ENCODE peak calls at places on chromosomes 11 and 22, in six cellular contexts. One of them, this sample, is unnamed.

GRCh38 chr11:83836883-83837654 is 550.9 kb upstream of the CCDC90B start:
- DNase-seq in IMR-90: peak
- DNase-seq in neuronal stem cell: peak
- DNase-seq in H1: peak
- DNase-seq in mesenchymal stem cell: peak
- DNase-seq in trophoblast cell: peak
- DNase-seq in this sample: peak

GRCh38 chr11:134372961-134373360 is 39.1 kb downstream of the B3GAT1 start:
- DNase-seq in IMR-90: no peak
- DNase-seq in neuronal stem cell: no peak
- DNase-seq in H1: no peak
- DNase-seq in mesenchymal stem cell: no peak
- DNase-seq in trophoblast cell: no peak
- DNase-seq in this sample: no peak

GRCh38 chr11:57761301-57762234 is at the start of gene CTNND1:
- DNase-seq in IMR-90: peak
- DNase-seq in neuronal stem cell: peak
- DNase-seq in H1: peak
- DNase-seq in mesenchymal stem cell: peak
- DNase-seq in trophoblast cell: peak
- DNase-seq in this sample: peak

GRCh38 chr11:37505406-37505805 is 907.4 kb upstream of the RAG2 start:
- DNase-seq in IMR-90: no peak
- DNase-seq in neuronal stem cell: peak
- DNase-seq in H1: no peak
- DNase-seq in mesenchymal stem cell: no peak
- DNase-seq in trophoblast cell: peak
- DNase-seq in this sample: no peak

GRCh38 chr11:5348516-5349194 is 2.7 kb upstream of the OR51B6 start:
- DNase-seq in IMR-90: no peak
- DNase-seq in neuronal stem cell: no peak
- DNase-seq in H1: no peak
- DNase-seq in mesenchymal stem cell: no peak
- DNase-seq in trophoblast cell: no peak
- DNase-seq in this sample: no peak

GRCh38 chr22:31583861-31584485 is 78.0 kb downstream of the PISD start:
- DNase-seq in IMR-90: peak
- DNase-seq in neuronal stem cell: no peak
- DNase-seq in H1: no peak
- DNase-seq in mesenchymal stem cell: peak
- DNase-seq in trophoblast cell: peak
- DNase-seq in this sample: no peak

GRCh38 chr11:75520688-75521087 is 5.1 kb downstream of the GDPD5 start:
- DNase-seq in IMR-90: no peak
- DNase-seq in neuronal stem cell: no peak
- DNase-seq in H1: no peak
- DNase-seq in mesenchymal stem cell: no peak
- DNase-seq in trophoblast cell: no peak
- DNase-seq in this sample: no peak

GRCh38 chr11:13073119-13073981 is 64.2 kb downstream of the RASSF10 start:
- DNase-seq in IMR-90: peak
- DNase-seq in neuronal stem cell: no peak
- DNase-seq in H1: no peak
- DNase-seq in mesenchymal stem cell: peak
- DNase-seq in trophoblast cell: peak
- DNase-seq in this sample: no peak

GRCh38 chr22:39466228-39467006 is 9.6 kb downstream of the MGAT3 start:
- DNase-seq in IMR-90: no peak
- DNase-seq in neuronal stem cell: no peak
- DNase-seq in H1: no peak
- DNase-seq in mesenchymal stem cell: no peak
- DNase-seq in trophoblast cell: peak
- DNase-seq in this sample: no peak

GRCh38 chr11:61928606-61929005 is 11.2 kb upstream of the RAB3IL1 start:
- DNase-seq in IMR-90: peak
- DNase-seq in neuronal stem cell: no peak
- DNase-seq in H1: no peak
- DNase-seq in mesenchymal stem cell: no peak
- DNase-seq in trophoblast cell: no peak
- DNase-seq in this sample: no peak

GRCh38 chr11:2259897-2260451 is 10.4 kb downstream of the ASCL2 start:
- DNase-seq in IMR-90: no peak
- DNase-seq in neuronal stem cell: no peak
- DNase-seq in H1: no peak
- DNase-seq in mesenchymal stem cell: no peak
- DNase-seq in trophoblast cell: peak
- DNase-seq in this sample: peak

GRCh38 chr22:29719894-29720645 is at the start of gene CABP7:
- DNase-seq in IMR-90: no peak
- DNase-seq in neuronal stem cell: no peak
- DNase-seq in H1: no peak
- DNase-seq in mesenchymal stem cell: no peak
- DNase-seq in trophoblast cell: peak
- DNase-seq in this sample: no peak

GRCh38 chr22:40422558-40423245 is 52.3 kb downstream of the SGSM3 start:
- DNase-seq in IMR-90: no peak
- DNase-seq in neuronal stem cell: no peak
- DNase-seq in H1: no peak
- DNase-seq in mesenchymal stem cell: no peak
- DNase-seq in trophoblast cell: no peak
- DNase-seq in this sample: no peak

DNA sequence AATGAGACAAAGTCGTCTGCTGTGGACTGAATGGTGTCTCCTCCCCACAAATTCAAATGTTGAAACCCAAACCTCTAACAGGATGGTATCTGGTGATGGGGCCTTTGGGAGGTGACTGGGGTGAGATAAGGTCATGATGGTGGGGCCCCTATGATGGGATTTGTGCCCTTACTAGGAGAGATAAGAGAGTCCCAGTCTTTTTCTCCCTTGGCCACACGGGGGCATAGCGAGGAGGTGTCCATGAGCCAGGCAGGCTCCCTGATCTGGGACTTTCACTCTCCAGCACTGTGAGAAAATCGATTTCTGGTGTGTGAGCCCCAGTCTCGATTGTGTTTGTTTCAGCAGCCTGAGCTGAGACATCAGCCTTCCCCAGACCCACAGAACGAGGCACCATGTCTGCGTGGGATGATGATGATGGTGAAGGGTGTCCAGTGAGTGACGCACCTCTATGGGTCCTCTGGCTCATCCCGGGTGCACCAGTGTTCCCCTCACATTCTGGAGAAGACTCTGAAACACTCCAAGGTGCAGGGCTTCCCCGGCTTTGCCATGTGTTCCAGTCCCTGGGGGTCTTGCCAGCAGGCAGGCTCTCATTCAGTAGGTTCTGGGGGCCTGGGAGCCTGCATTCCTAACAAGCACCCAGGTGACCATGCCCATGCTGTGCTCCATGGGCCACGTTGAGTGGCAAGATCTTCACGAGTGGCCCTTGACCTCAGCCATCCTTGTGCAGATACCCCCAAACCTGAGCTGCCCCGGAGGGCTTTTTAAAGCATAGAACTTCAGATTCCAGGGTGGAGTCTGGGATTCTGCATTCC is 363.0 kb downstream of the CTTN start:
- DNase-seq in IMR-90: no peak
- DNase-seq in neuronal stem cell: no peak
- DNase-seq in H1: no peak
- DNase-seq in mesenchymal stem cell: no peak
- DNase-seq in trophoblast cell: peak
- DNase-seq in this sample: no peak
- H4K91ac ChIP-seq in IMR-90: no peak
- H4K91ac ChIP-seq in neuronal stem cell: no peak
- H4K91ac ChIP-seq in H1: no peak
- H4K91ac ChIP-seq in mesenchymal stem cell: no peak
- H4K91ac ChIP-seq in trophoblast cell: no peak
- H4K91ac ChIP-seq in this sample: no peak

GRCh38 chr11:101775033-101775432 is 139.8 kb upstream of the CEP126 start:
- DNase-seq in IMR-90: peak
- DNase-seq in neuronal stem cell: no peak
- DNase-seq in H1: no peak
- DNase-seq in mesenchymal stem cell: peak
- DNase-seq in trophoblast cell: no peak
- DNase-seq in this sample: no peak
- H2AFZ ChIP-seq in IMR-90: no peak
- H2AFZ ChIP-seq in neuronal stem cell: no peak
- H2AFZ ChIP-seq in H1: no peak
- H2AFZ ChIP-seq in mesenchymal stem cell: no peak
- H2AFZ ChIP-seq in trophoblast cell: no peak
- H2AFZ ChIP-seq in this sample: no peak

GRCh38 chr11:66670816-66671215 is 6.9 kb downstream of the RBM4B start:
- DNase-seq in IMR-90: no peak
- DNase-seq in neuronal stem cell: no peak
- DNase-seq in H1: no peak
- DNase-seq in mesenchymal stem cell: no peak
- DNase-seq in trophoblast cell: no peak
- DNase-seq in this sample: no peak

GRCh38 chr11:66665369-66665768 is 12.3 kb downstream of the RBM4B start:
- DNase-seq in IMR-90: no peak
- DNase-seq in neuronal stem cell: no peak
- DNase-seq in H1: no peak
- DNase-seq in mesenchymal stem cell: no peak
- DNase-seq in trophoblast cell: no peak
- DNase-seq in this sample: no peak

GRCh38 chr11:66663741-66664296 is 13.9 kb downstream of the RBM4B start:
- DNase-seq in IMR-90: no peak
- DNase-seq in neuronal stem cell: no peak
- DNase-seq in H1: no peak
- DNase-seq in mesenchymal stem cell: no peak
- DNase-seq in trophoblast cell: no peak
- DNase-seq in this sample: no peak

GRCh38 chr11:66668653-66669430 is 8.8 kb downstream of the RBM4B start:
- DNase-seq in IMR-90: no peak
- DNase-seq in neuronal stem cell: no peak
- DNase-seq in H1: no peak
- DNase-seq in mesenchymal stem cell: no peak
- DNase-seq in trophoblast cell: no peak
- DNase-seq in this sample: no peak
- H4K91ac ChIP-seq in IMR-90: no peak
- H4K91ac ChIP-seq in neuronal stem cell: no peak
- H4K91ac ChIP-seq in H1: no peak
- H4K91ac ChIP-seq in mesenchymal stem cell: no peak
- H4K91ac ChIP-seq in trophoblast cell: no peak
- H4K91ac ChIP-seq in this sample: no peak

GRCh38 chr22:43152001-43152354 is 619 bp downstream of the TSPO start:
- DNase-seq in IMR-90: no peak
- DNase-seq in neuronal stem cell: no peak
- DNase-seq in H1: no peak
- DNase-seq in mesenchymal stem cell: no peak
- DNase-seq in trophoblast cell: no peak
- DNase-seq in this sample: no peak
- H2AFZ ChIP-seq in IMR-90: peak
- H2AFZ ChIP-seq in neuronal stem cell: peak
- H2AFZ ChIP-seq in H1: no peak
- H2AFZ ChIP-seq in mesenchymal stem cell: no peak
- H2AFZ ChIP-seq in trophoblast cell: no peak
- H2AFZ ChIP-seq in this sample: no peak

DNA sequence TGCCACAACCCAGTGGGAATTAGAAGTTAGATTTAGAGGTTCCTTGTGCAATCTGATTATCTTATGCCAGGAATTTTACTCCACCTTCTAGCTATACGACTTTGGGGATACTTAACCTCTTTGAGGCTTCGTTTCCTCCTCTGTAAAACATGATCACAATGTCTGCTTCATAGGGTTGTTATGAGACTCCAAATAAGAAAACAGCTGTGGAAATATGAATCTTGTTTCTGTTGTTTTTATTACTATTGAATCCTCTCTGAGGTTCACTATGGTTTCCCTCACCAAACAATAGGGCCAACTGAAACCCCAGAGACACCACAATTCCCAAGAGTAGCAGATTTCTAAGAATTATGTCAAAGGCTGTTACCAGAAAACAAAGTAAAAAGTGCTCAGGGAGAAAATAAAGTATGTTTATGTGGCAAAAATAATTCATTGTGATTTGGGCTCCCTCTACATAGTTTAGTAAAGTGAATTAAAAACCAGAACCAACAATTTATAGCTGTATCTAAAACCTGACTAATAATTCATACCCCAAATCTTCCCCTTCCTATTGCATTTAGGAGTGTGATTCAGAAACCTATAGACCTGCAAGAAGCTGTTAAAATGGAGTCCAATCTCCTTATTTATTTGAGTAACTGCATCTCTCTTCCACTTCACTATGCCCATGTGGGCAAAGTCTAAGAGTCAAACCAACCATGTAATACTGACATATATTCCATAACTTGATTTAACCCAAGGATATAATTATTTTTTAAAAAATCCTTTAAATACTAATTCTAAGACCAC is 38.4 kb downstream of the AMBRA1 start:
- DNase-seq in IMR-90: no peak
- DNase-seq in neuronal stem cell: no peak
- DNase-seq in H1: no peak
- DNase-seq in mesenchymal stem cell: no peak
- DNase-seq in trophoblast cell: no peak
- DNase-seq in this sample: no peak
- H4K91ac ChIP-seq in IMR-90: no peak
- H4K91ac ChIP-seq in neuronal stem cell: no peak
- H4K91ac ChIP-seq in H1: no peak
- H4K91ac ChIP-seq in mesenchymal stem cell: no peak
- H4K91ac ChIP-seq in trophoblast cell: no peak
- H4K91ac ChIP-seq in this sample: no peak

DNA sequence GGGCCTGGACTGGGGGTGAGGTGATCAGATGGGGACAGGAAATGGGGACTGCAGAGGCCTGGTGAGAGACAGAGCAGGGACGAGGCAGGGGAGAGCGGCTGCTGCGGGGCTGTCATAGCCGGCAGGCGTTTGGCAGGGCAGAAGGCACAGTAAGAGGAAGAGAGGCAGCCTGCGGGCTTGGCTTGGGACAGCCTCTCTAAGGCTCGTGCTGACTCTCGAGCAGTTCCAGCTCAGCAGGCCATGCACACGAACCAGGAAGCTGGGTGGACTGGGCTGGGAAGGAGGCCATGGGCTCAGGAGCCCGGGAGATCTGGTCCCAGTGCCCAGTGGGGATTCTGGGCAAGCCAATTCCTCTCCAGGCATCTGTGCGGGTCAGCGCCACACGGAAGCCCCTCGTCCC is 19.6 kb upstream of the EIF3D start:
- DNase-seq in IMR-90: no peak
- DNase-seq in neuronal stem cell: no peak
- DNase-seq in H1: no peak
- DNase-seq in mesenchymal stem cell: no peak
- DNase-seq in trophoblast cell: peak
- DNase-seq in this sample: peak
- H2AFZ ChIP-seq in IMR-90: peak
- H2AFZ ChIP-seq in neuronal stem cell: peak
- H2AFZ ChIP-seq in H1: peak
- H2AFZ ChIP-seq in mesenchymal stem cell: peak
- H2AFZ ChIP-seq in trophoblast cell: no peak
- H2AFZ ChIP-seq in this sample: no peak

GRCh38 chr22:24175160-24175808 is 6.0 kb upstream of the SUSD2 start:
- DNase-seq in IMR-90: peak
- DNase-seq in neuronal stem cell: peak
- DNase-seq in H1: peak
- DNase-seq in mesenchymal stem cell: peak
- DNase-seq in trophoblast cell: peak
- DNase-seq in this sample: peak
- H4K91ac ChIP-seq in IMR-90: no peak
- H4K91ac ChIP-seq in neuronal stem cell: no peak
- H4K91ac ChIP-seq in H1: no peak
- H4K91ac ChIP-seq in mesenchymal stem cell: no peak
- H4K91ac ChIP-seq in trophoblast cell: no peak
- H4K91ac ChIP-seq in this sample: no peak

GRCh38 chr11:7657306-7658025 is 15.8 kb downstream of the CYB5R2 start:
- DNase-seq in IMR-90: peak
- DNase-seq in neuronal stem cell: peak
- DNase-seq in H1: no peak
- DNase-seq in mesenchymal stem cell: peak
- DNase-seq in trophoblast cell: no peak
- DNase-seq in this sample: peak
- H2AFZ ChIP-seq in IMR-90: peak
- H2AFZ ChIP-seq in neuronal stem cell: peak
- H2AFZ ChIP-seq in H1: no peak
- H2AFZ ChIP-seq in mesenchymal stem cell: no peak
- H2AFZ ChIP-seq in trophoblast cell: no peak
- H2AFZ ChIP-seq in this sample: no peak

GRCh38 chr11:71504526-71504925 is 22.5 kb upstream of the KRTAP5-7 start:
- DNase-seq in IMR-90: no peak
- DNase-seq in neuronal stem cell: peak
- DNase-seq in H1: no peak
- DNase-seq in mesenchymal stem cell: no peak
- DNase-seq in trophoblast cell: no peak
- DNase-seq in this sample: no peak
- H4K91ac ChIP-seq in IMR-90: no peak
- H4K91ac ChIP-seq in neuronal stem cell: no peak
- H4K91ac ChIP-seq in H1: no peak
- H4K91ac ChIP-seq in mesenchymal stem cell: no peak
- H4K91ac ChIP-seq in trophoblast cell: no peak
- H4K91ac ChIP-seq in this sample: no peak

This sample was measured in H9.